ENCODE peak calls at places on chromosomes 5 and 9, in six cellular contexts. C is AG04450, R is brain microvascular endothelial cell, N is KG1, W is tibial artery, T is IMR-90. F is an unnamed sample.

GRCh38 chr5:115439042-115439441 is 105.5 kb downstream of the FEM1C start:
- DNase-seq in C (no peak), R (no peak), N (no peak), W (no peak), T (no peak), F (no peak)

GRCh38 chr9:91098203-91098602 is 263.5 kb downstream of the AUH start:
- DNase-seq in C (no peak), R (no peak), N (no peak), W (no peak), T (no peak), F (no peak)

GRCh38 chr5:3602713-3603502 is 7.3 kb downstream of the IRX1 start:
- DNase-seq in C (no peak), R (no peak), N (no peak), W (no peak), T (no peak), F (no peak)

GRCh38 chr9:122263699-122264349 is 816 bp downstream of the RBM18 start:
- DNase-seq in C (no peak), R (no peak), N (no peak), W (no peak), T (peak), F (no peak)

GRCh38 chr5:36607838-36608783 is 1.7 kb downstream of the SLC1A3 start:
- DNase-seq in C (no peak), R (peak), N (no peak), W (no peak), T (no peak), F (no peak)

GRCh38 chr5:138508958-138509357 is 34.1 kb downstream of the ETF1 start:
- DNase-seq in C (no peak), R (no peak), N (no peak), W (no peak), T (no peak), F (no peak)

GRCh38 chr9:133519693-133520092 is 5.1 kb downstream of the MYMK start:
- DNase-seq in C (no peak), R (no peak), N (no peak), W (no peak), T (peak), F (no peak)

GRCh38 chr9:84277646-84278045 is 62.9 kb downstream of the SLC28A3 start:
- DNase-seq in C (no peak), R (no peak), N (no peak), W (no peak), T (peak), F (no peak)

GRCh38 chr9:20512106-20512505 is 110.2 kb downstream of the MLLT3 start:
- DNase-seq in C (peak), R (peak), N (no peak), W (no peak), T (peak), F (no peak)

GRCh38 chr5:143898381-143898780 is 86.4 kb downstream of the HMHB1 start:
- DNase-seq in C (no peak), R (no peak), N (no peak), W (no peak), T (no peak), F (no peak)

GRCh38 chr5:130141689-130142320 is 237.5 kb downstream of the CHSY3 start:
- DNase-seq in C (peak), R (peak), N (no peak), W (no peak), T (no peak), F (peak)

GRCh38 chr5:73729329-73729728 is 103.3 kb downstream of the ARHGEF28 start:
- DNase-seq in C (no peak), R (no peak), N (no peak), W (no peak), T (peak), F (no peak)

GRCh38 chr5:122120957-122121356 is 8.4 kb upstream of the ZNF474 start:
- DNase-seq in C (no peak), R (peak), N (no peak), W (no peak), T (peak), F (no peak)

GRCh38 chr9:14321517-14322125 is 7.7 kb upstream of the NFIB start:
- DNase-seq in C (no peak), R (peak), N (no peak), W (no peak), T (no peak), F (no peak)

GRCh38 chr5:1513326-1514026 is 10.3 kb downstream of the LPCAT1 start:
- DNase-seq in C (no peak), R (no peak), N (no peak), W (no peak), T (no peak), F (no peak)

GRCh38 chr5:73451218-73452130 is 2.9 kb upstream of the FOXD1 start:
- DNase-seq in C (no peak), R (no peak), N (no peak), W (no peak), T (peak), F (no peak)

GRCh38 chr9:22423566-22423965 is 23.1 kb upstream of the DMRTA1 start:
- DNase-seq in C (no peak), R (no peak), N (no peak), W (no peak), T (no peak), F (no peak)

GRCh38 chr9:13213337-13213736 is 66.2 kb downstream of the MPDZ start:
- DNase-seq in C (no peak), R (no peak), N (no peak), W (no peak), T (peak), F (no peak)

GRCh38 chr5:145752947-145753346 is 82.2 kb downstream of the PRELID2 start:
- DNase-seq in C (no peak), R (peak), N (no peak), W (no peak), T (peak), F (no peak)

GRCh38 chr5:23820764-23821471 is 313.5 kb downstream of the PRDM9 start:
- DNase-seq in C (no peak), R (peak), N (peak), W (no peak), T (peak), F (no peak)

GRCh38 chr9:74946686-74947085 is 6.0 kb downstream of the C9orf40 start:
- DNase-seq in C (no peak), R (no peak), N (no peak), W (no peak), T (no peak), F (no peak)

GRCh38 chr9:9718691-9719090 is 894.1 kb downstream of the PTPRD start:
- DNase-seq in C (no peak), R (no peak), N (no peak), W (no peak), T (no peak), F (no peak)

GRCh38 chr9:99582768-99583167 is 238.9 kb upstream of the NR4A3 start:
- DNase-seq in C (no peak), R (no peak), N (no peak), W (no peak), T (no peak), F (no peak)

GRCh38 chr9:127793093-127793708 is 7.4 kb downstream of the CDK9 start:
- DNase-seq in C (no peak), R (no peak), N (no peak), W (no peak), T (peak), F (no peak)

GRCh38 chr5:175813943-175814630 is 57.3 kb upstream of the CPLX2 start:
- DNase-seq in C (no peak), R (no peak), N (no peak), W (no peak), T (no peak), F (no peak)

GRCh38 chr5:179585903-179586511 is 35.7 kb downstream of the RUFY1 start:
- DNase-seq in C (no peak), R (no peak), N (no peak), W (no peak), T (no peak), F (no peak)

GRCh38 chr5:56518820-56519219 is 285.7 kb upstream of the ANKRD55 start:
- DNase-seq in C (no peak), R (no peak), N (no peak), W (no peak), T (no peak), F (no peak)

GRCh38 chr5:91224459-91224858 is 158.7 kb downstream of the ARRDC3 start:
- DNase-seq in C (no peak), R (peak), N (no peak), W (no peak), T (peak), F (no peak)

GRCh38 chr9:114507726-114508125 is 2.5 kb upstream of the WHRN start:
- DNase-seq in C (no peak), R (no peak), N (no peak), W (no peak), T (peak), F (no peak)

GRCh38 chr5:147248584-147248983 is 13.8 kb downstream of the STK32A start:
- DNase-seq in C (no peak), R (no peak), N (no peak), W (no peak), T (no peak), F (no peak)

GRCh38 chr5:149445739-149446369 is 66.8 kb upstream of the IL17B start:
- DNase-seq in C (peak), R (peak), N (no peak), W (no peak), T (peak), F (no peak)

GRCh38 chr5:21802869-21803490 is 1050.2 kb downstream of the CDH12 start:
- DNase-seq in C (no peak), R (no peak), N (no peak), W (no peak), T (peak), F (no peak)

GRCh38 chr5:60633336-60633735 is 66.6 kb downstream of the DEPDC1B start:
- DNase-seq in C (peak), R (peak), N (no peak), W (no peak), T (peak), F (no peak)

GRCh38 chr9:83554278-83554677 is 16.1 kb upstream of the FRMD3 start:
- DNase-seq in C (no peak), R (no peak), N (no peak), W (peak), T (no peak), F (no peak)

GRCh38 chr5:138594305-138595058 is 19.3 kb upstream of the HSPA9 start:
- DNase-seq in C (no peak), R (no peak), N (no peak), W (no peak), T (no peak), F (no peak)

GRCh38 chr9:31671011-31671410 is 713.4 kb upstream of the ACO1 start:
- DNase-seq in C (no peak), R (no peak), N (no peak), W (no peak), T (no peak), F (no peak)

GRCh38 chr9:36194326-36195000 is 3.7 kb downstream of the CLTA start:
- DNase-seq in C (no peak), R (no peak), N (no peak), W (no peak), T (peak), F (no peak)

GRCh38 chr5:139315056-139315455 is 21.5 kb downstream of the MATR3 start:
- DNase-seq in C (no peak), R (no peak), N (no peak), W (no peak), T (no peak), F (no peak)

GRCh38 chr5:137096149-137097103 is 402.7 kb downstream of the SPOCK1 start:
- DNase-seq in C (no peak), R (no peak), N (no peak), W (no peak), T (peak), F (no peak)

GRCh38 chr5:148856009-148856367 is 29.6 kb downstream of the ADRB2 start:
- DNase-seq in C (no peak), R (no peak), N (no peak), W (no peak), T (no peak), F (no peak)